ENCODE peak calls at places on chromosomes 11 and 22, in four cellular contexts. One of them, this sample, is unnamed. For H3K27me3, the result is how much of the 10 kb centered on the place peaks cover.

GRCh38 chr11:46381836-46382643 is 571 bp downstream of the MDK start:
- DNase-seq in colonic mucosa: no peak
- DNase-seq in K562: peak
- DNase-seq in CD8-positive, alpha-beta T cell: no peak
- DNase-seq in this sample: no peak

GRCh38 chr11:116928102-116928777 is 90.8 kb upstream of the APOA1 start:
- DNase-seq in CD8-positive, alpha-beta T cell: no peak
- DNase-seq in K562: no peak
- DNase-seq in colonic mucosa: no peak
- DNase-seq in this sample: no peak

GRCh38 chr11:22192642-22193347 is at the start of gene ANO5:
- DNase-seq in CD8-positive, alpha-beta T cell: no peak
- DNase-seq in K562: peak
- DNase-seq in colonic mucosa: peak
- DNase-seq in this sample: peak

GRCh38 chr11:134913999-134914590 is 502.1 kb upstream of the B3GAT1 start:
- DNase-seq in K562: no peak
- DNase-seq in colonic mucosa: no peak
- DNase-seq in CD8-positive, alpha-beta T cell: no peak
- DNase-seq in this sample: no peak

GRCh38 chr11:59614277-59615131 is 1.1 kb downstream of the OSBP start:
- DNase-seq in K562: no peak
- DNase-seq in colonic mucosa: no peak
- DNase-seq in CD8-positive, alpha-beta T cell: no peak
- DNase-seq in this sample: peak

GRCh38 chr11:59615132-59615636 is 390 bp downstream of the OSBP start:
- DNase-seq in K562: no peak
- DNase-seq in colonic mucosa: peak
- DNase-seq in CD8-positive, alpha-beta T cell: peak
- DNase-seq in this sample: peak

GRCh38 chr11:109859325-109859724 is 233.9 kb upstream of the ZC3H12C start:
- DNase-seq in CD8-positive, alpha-beta T cell: no peak
- DNase-seq in K562: no peak
- DNase-seq in colonic mucosa: no peak
- DNase-seq in this sample: peak

GRCh38 chr11:130218501-130218900 is 58.9 kb downstream of the ST14 start:
- DNase-seq in colonic mucosa: no peak
- DNase-seq in K562: no peak
- DNase-seq in CD8-positive, alpha-beta T cell: peak
- DNase-seq in this sample: no peak

GRCh38 chr11:24155792-24156191 is 341.1 kb upstream of the LUZP2 start:
- DNase-seq in CD8-positive, alpha-beta T cell: no peak
- DNase-seq in K562: no peak
- DNase-seq in colonic mucosa: no peak
- DNase-seq in this sample: no peak

GRCh38 chr11:130315354-130315970 is 745 bp upstream of the ZBTB44 start:
- DNase-seq in colonic mucosa: peak
- DNase-seq in CD8-positive, alpha-beta T cell: peak
- DNase-seq in K562: peak
- DNase-seq in this sample: peak

GRCh38 chr11:46055371-46055770 is 65.9 kb downstream of the PHF21A start:
- DNase-seq in CD8-positive, alpha-beta T cell: no peak
- DNase-seq in K562: no peak
- DNase-seq in colonic mucosa: no peak
- DNase-seq in this sample: no peak

GRCh38 chr22:24697671-24698082 is 76.8 kb downstream of the PIWIL3 start:
- DNase-seq in colonic mucosa: peak
- DNase-seq in CD8-positive, alpha-beta T cell: no peak
- DNase-seq in K562: no peak
- DNase-seq in this sample: peak

GRCh38 chr11:29018631-29019030 is 910.4 kb downstream of the METTL15 start:
- DNase-seq in K562: no peak
- DNase-seq in colonic mucosa: no peak
- DNase-seq in CD8-positive, alpha-beta T cell: no peak
- DNase-seq in this sample: peak

GRCh38 chr11:57901278-57901677 is 122.4 kb upstream of the OR9Q1 start:
- DNase-seq in colonic mucosa: no peak
- DNase-seq in CD8-positive, alpha-beta T cell: no peak
- DNase-seq in K562: peak
- DNase-seq in this sample: no peak

GRCh38 chr11:116819049-116819448 is 4.1 kb downstream of the APOA4 start:
- DNase-seq in K562: no peak
- DNase-seq in colonic mucosa: no peak
- DNase-seq in CD8-positive, alpha-beta T cell: no peak
- DNase-seq in this sample: no peak

GRCh38 chr11:17578958-17579357 is 31.9 kb downstream of the OTOG start:
- DNase-seq in K562: no peak
- DNase-seq in colonic mucosa: no peak
- DNase-seq in CD8-positive, alpha-beta T cell: no peak
- DNase-seq in this sample: no peak

GRCh38 chr22:22168190-22168940 is 76.2 kb upstream of the VPREB1 start:
- DNase-seq in K562: peak
- DNase-seq in CD8-positive, alpha-beta T cell: no peak
- DNase-seq in colonic mucosa: no peak
- DNase-seq in this sample: peak
- H3K4me3 ChIP-seq in K562: peak
- H3K4me3 ChIP-seq in CD8-positive, alpha-beta T cell: peak
- H3K4me3 ChIP-seq in colonic mucosa: no peak
- H3K4me3 ChIP-seq in this sample: no peak

GRCh38 chr22:43199541-43199940 is 12.6 kb upstream of the TTLL12 start:
- DNase-seq in colonic mucosa: no peak
- DNase-seq in K562: no peak
- DNase-seq in CD8-positive, alpha-beta T cell: no peak
- DNase-seq in this sample: no peak
- TF ChIP-seq CTCF in colonic mucosa: no peak
- TF ChIP-seq CTCF in K562: no peak
- TF ChIP-seq CTCF in CD8-positive, alpha-beta T cell: no peak
- TF ChIP-seq CTCF in this sample: no peak

DNA sequence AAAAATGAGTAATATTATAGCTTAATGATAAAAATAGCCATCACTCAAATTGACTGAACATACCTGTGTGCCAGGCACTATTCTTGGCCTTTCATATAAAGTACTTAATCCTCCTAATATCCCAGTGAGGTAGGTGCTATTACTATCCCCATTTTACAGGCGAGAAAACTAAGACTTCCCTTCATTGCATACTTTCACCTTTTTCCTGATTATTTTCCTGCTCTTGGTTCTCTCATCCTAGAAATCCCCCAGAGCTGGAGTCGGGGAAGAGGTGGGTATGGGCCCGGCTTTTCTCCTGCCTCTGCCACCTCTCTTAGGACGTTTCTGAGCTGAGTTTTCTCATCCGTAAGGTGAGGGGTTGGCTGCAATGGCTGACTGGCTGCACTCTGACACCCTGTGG is 2.2 kb downstream of the NPTXR start:
- DNase-seq in CD8-positive, alpha-beta T cell: no peak
- DNase-seq in colonic mucosa: no peak
- DNase-seq in K562: no peak
- DNase-seq in this sample: no peak
- H3K27me3 ChIP-seq in CD8-positive, alpha-beta T cell: under half
- H3K27me3 ChIP-seq in colonic mucosa: under half
- H3K27me3 ChIP-seq in K562: under half
- H3K27me3 ChIP-seq in this sample: under half

GRCh38 chr22:19756288-19757128 is 4.1 kb upstream of the TBX1 start:
- DNase-seq in CD8-positive, alpha-beta T cell: peak
- DNase-seq in K562: peak
- DNase-seq in colonic mucosa: peak
- DNase-seq in this sample: peak
- H3K4me3 ChIP-seq in CD8-positive, alpha-beta T cell: peak
- H3K4me3 ChIP-seq in K562: peak
- H3K4me3 ChIP-seq in colonic mucosa: peak
- H3K4me3 ChIP-seq in this sample: peak

GRCh38 chr11:67272327-67273259 is 6.3 kb downstream of the GRK2 start:
- DNase-seq in CD8-positive, alpha-beta T cell: no peak
- DNase-seq in colonic mucosa: no peak
- DNase-seq in K562: no peak
- DNase-seq in this sample: no peak

GRCh38 chr11:67271548-67272284 is 5.4 kb downstream of the GRK2 start:
- DNase-seq in K562: no peak
- DNase-seq in CD8-positive, alpha-beta T cell: peak
- DNase-seq in colonic mucosa: no peak
- DNase-seq in this sample: no peak

GRCh38 chr11:67274768-67275605 is 8.7 kb downstream of the GRK2 start:
- DNase-seq in K562: no peak
- DNase-seq in CD8-positive, alpha-beta T cell: no peak
- DNase-seq in colonic mucosa: no peak
- DNase-seq in this sample: no peak

GRCh38 chr11:67271212-67271547 is 4.9 kb downstream of the GRK2 start:
- DNase-seq in CD8-positive, alpha-beta T cell: no peak
- DNase-seq in K562: no peak
- DNase-seq in colonic mucosa: no peak
- DNase-seq in this sample: no peak

DNA sequence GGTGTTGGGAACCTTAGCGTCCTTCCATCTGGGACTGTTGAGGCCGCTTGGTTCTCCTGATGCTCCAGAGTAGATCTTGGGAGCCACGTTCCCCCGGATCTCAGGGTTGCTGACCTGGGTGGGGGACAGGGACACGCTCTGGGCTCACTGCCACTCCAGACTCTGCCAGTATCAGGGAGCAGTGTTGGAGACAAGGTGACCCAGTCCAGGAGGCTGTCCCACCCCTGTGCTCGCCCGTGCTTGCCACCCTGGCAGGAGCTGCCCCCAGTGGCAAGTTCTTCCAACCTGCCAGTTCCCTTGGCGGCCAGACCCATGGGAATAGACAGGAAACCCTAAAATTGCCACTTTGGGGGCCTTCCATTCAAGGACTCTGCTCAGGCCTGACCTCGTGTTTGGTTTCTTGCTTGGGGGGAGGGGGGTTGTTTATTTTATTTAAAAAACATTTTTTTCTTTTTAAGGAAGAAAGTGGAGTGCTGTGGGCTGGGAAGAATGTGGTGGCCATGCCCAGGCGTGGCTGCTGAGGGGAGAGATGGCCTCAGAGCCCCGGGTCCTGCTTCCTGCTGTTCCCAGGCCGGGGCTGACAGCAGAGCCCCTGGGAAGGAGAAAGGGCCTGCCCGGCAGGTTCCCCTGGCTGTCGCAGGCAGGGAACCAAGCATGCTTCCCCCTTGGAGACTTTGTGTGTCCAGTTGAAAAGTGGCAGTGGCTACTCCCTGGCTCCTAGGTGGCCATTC is 7.2 kb downstream of the GRK2 start:
- DNase-seq in colonic mucosa: no peak
- DNase-seq in K562: no peak
- DNase-seq in CD8-positive, alpha-beta T cell: no peak
- DNase-seq in this sample: no peak
- TF ChIP-seq CTCF in colonic mucosa: no peak
- TF ChIP-seq CTCF in K562: no peak
- TF ChIP-seq CTCF in CD8-positive, alpha-beta T cell: no peak
- TF ChIP-seq CTCF in this sample: no peak

GRCh38 chr11:74153224-74153623 is 17.6 kb downstream of the C2CD3 start:
- DNase-seq in colonic mucosa: no peak
- DNase-seq in K562: no peak
- DNase-seq in CD8-positive, alpha-beta T cell: no peak
- DNase-seq in this sample: no peak

GRCh38 chr11:74142624-74143023 is 28.2 kb downstream of the C2CD3 start:
- DNase-seq in CD8-positive, alpha-beta T cell: no peak
- DNase-seq in colonic mucosa: no peak
- DNase-seq in K562: no peak
- DNase-seq in this sample: peak

GRCh38 chr11:74141908-74142307 is 28.9 kb downstream of the C2CD3 start:
- DNase-seq in colonic mucosa: no peak
- DNase-seq in CD8-positive, alpha-beta T cell: no peak
- DNase-seq in K562: no peak
- DNase-seq in this sample: no peak

GRCh38 chr11:74144592-74144991 is 26.2 kb downstream of the C2CD3 start:
- DNase-seq in colonic mucosa: no peak
- DNase-seq in K562: no peak
- DNase-seq in CD8-positive, alpha-beta T cell: no peak
- DNase-seq in this sample: no peak

GRCh38 chr11:74147199-74147929 is 23.4 kb downstream of the C2CD3 start:
- DNase-seq in colonic mucosa: no peak
- DNase-seq in CD8-positive, alpha-beta T cell: no peak
- DNase-seq in K562: no peak
- DNase-seq in this sample: no peak
- H3K27me3 ChIP-seq in colonic mucosa: under half
- H3K27me3 ChIP-seq in CD8-positive, alpha-beta T cell: under half
- H3K27me3 ChIP-seq in K562: under half
- H3K27me3 ChIP-seq in this sample: under half